ENCODE peak calls at places on chromosomes 12 and 14, in five cellular contexts. A is A549, R is suprapubic skin, W is stomach, S is upper lobe of left lung. H is an unnamed sample.

GRCh38 chr12:42611571-42612257 is 22.2 kb upstream of the PRICKLE1 start:
- DNase-seq in R (no peak), S (no peak), W (no peak), A (no peak), H (no peak)

GRCh38 chr14:52305014-52305413 is 9.1 kb upstream of the PTGER2 start:
- DNase-seq in R (no peak), S (no peak), W (no peak), A (no peak), H (no peak)

GRCh38 chr14:64337901-64338615 is 43.9 kb upstream of the ESR2 start:
- DNase-seq in A (peak), W (peak), S (peak), R (peak), H (no peak)

GRCh38 chr12:57765003-57765697 is 1.7 kb downstream of the CYP27B1 start:
- DNase-seq in R (no peak), A (peak), W (peak), S (peak), H (no peak)

GRCh38 chr12:69935651-69936100 is 110.6 kb downstream of the MYRFL start:
- DNase-seq in A (no peak), R (no peak), W (no peak), S (peak), H (no peak)

GRCh38 chr14:70073924-70074566 is 114.7 kb downstream of the SLC8A3 start:
- DNase-seq in A (peak), W (peak), R (no peak), S (peak), H (no peak)

GRCh38 chr14:51006781-51007211 is 62.5 kb upstream of the PYGL start:
- DNase-seq in W (no peak), A (peak), S (peak), R (peak), H (no peak)

GRCh38 chr14:51776102-51776894 is 84.1 kb upstream of the GNG2 start:
- DNase-seq in R (no peak), A (peak), W (no peak), S (no peak), H (peak)

GRCh38 chr14:52069617-52070431 is 965 bp upstream of the NID2 start:
- DNase-seq in W (no peak), A (no peak), S (no peak), R (peak), H (peak)

DNA sequence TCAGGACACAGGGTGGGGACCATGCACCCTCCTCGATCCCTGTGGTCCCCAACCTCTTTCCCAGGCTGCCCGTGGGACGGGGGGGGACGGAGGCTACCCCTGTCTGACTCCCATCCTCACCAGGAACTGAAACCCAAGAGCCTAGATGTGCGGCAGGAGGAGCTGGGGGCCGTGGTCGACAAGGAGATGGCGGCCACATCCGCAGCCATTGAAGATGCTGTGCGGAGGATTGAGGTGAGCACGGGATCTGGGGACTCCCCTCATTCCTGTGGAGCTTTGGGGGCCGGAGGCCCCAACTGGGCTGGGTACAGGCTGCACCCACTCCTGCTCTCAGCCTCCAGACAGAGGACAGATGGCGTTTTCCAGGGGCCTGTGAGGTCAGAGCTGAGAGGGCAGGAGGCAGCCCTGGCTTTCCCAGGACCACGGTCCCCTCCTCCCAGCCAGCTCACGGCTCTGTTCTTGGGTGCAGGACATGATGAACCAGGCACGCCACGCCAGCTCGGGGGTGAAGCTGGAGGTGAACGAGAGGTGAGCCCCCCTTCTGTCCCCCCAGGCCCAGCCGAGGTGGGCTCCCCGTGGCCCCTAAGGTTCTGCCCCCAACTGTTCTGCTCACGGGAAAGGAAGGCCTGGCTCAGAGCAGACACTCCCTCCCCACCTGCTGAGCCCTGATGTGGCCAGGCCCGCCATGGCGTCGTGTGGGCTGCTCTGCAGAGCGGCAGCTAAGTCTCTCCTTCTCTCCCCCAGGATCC is 24.2 kb downstream of the HIP1R start:
- DNase-seq in A (no peak), W (no peak), S (no peak), R (peak), H (no peak)
- TF ChIP-seq EP300 in A (no peak), W (no peak), S (no peak), R (no peak), H (no peak)

GRCh38 chr12:62931481-62931880 is 3.5 kb downstream of the PPM1H start:
- DNase-seq in A (no peak), W (no peak), S (no peak), R (no peak), H (no peak)

GRCh38 chr12:62930546-62931425 is 4.2 kb downstream of the PPM1H start:
- DNase-seq in A (no peak), S (no peak), R (no peak), W (no peak), H (no peak)

GRCh38 chr12:62933871-62934798 is 815 bp downstream of the PPM1H start:
- DNase-seq in W (peak), A (peak), S (peak), R (no peak), H (no peak)

GRCh38 chr12:62933220-62933870 is 1.6 kb downstream of the PPM1H start:
- DNase-seq in S (peak), A (peak), R (no peak), W (peak), H (peak)

GRCh38 chr12:62934799-62935674 is at the start of gene PPM1H:
- DNase-seq in S (peak), R (peak), W (peak), A (peak), H (peak)
- TF ChIP-seq CTCF in S (peak), R (peak), W (peak), A (peak), H (no peak)

GRCh38 chr14:56795284-56795622 is 15.0 kb downstream of the OTX2 start:
- DNase-seq in R (no peak), A (no peak), W (no peak), S (no peak), H (no peak)
- H3K4me3 ChIP-seq in R (no peak), A (no peak), W (no peak), S (no peak), H (no peak)

GRCh38 chr12:103794814-103795213 is 46.2 kb downstream of the NT5DC3 start:
- DNase-seq in S (no peak), R (no peak), W (no peak), A (no peak), H (no peak)
- TF ChIP-seq EP300 in S (no peak), R (no peak), W (no peak), A (no peak), H (no peak)

GRCh38 chr14:56278383-56278782 is 160.2 kb downstream of the PELI2 start:
- DNase-seq in A (no peak), W (no peak), R (no peak), S (no peak), H (no peak)

GRCh38 chr14:56284641-56285040 is 166.4 kb downstream of the PELI2 start:
- DNase-seq in S (no peak), W (no peak), A (no peak), R (no peak), H (no peak)

GRCh38 chr14:56282179-56282578 is 164.0 kb downstream of the PELI2 start:
- DNase-seq in R (no peak), A (no peak), W (no peak), S (no peak), H (no peak)

DNA sequence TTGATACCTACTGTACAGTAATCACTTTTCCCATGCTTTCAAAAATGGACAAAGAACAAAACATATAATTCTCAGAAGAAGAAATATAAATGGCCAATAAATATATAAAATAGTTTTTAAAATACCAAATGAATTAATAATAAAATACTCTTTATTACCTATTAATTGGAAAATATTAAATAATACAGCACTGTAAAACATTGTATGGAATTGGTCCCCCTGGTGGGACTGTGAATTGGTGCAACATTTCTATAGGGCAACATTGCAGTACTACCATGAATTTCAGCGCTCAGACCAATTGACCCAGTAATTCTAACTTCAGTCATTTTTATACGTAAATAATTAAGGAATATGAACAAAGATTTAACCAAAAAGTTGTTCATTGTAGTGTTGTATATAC is 162.6 kb downstream of the PELI2 start:
- DNase-seq in R (no peak), A (peak), W (no peak), S (no peak), H (no peak)
- TF ChIP-seq CTCF in R (no peak), A (no peak), W (no peak), S (no peak), H (no peak)

GRCh38 chr12:49483621-49484020 is 55.2 kb upstream of the KCNH3 start:
- DNase-seq in A (no peak), R (no peak), S (no peak), W (no peak), H (no peak)
- H3K4me3 ChIP-seq in A (no peak), R (no peak), S (no peak), W (no peak), H (no peak)

DNA sequence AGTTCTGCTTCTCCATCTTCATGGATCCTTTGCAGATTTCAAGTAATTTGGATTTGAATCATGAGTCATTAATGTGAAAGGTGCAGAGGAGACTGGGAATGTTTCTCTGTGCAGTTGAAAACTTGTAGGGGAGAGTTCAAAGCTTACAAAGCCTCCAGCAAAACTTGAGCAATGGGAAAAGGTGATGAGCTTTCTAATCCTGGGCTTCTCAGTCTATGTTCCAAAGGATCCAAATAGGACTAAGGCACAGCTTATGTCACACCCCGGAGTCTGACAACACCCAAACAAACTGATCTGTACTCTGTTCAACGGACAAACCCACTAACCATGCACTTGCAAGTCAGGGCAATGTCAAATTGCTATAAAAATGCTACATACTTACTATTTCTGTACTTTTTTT is 134.8 kb downstream of the DUSP6 start:
- DNase-seq in A (no peak), R (no peak), W (no peak), S (no peak), H (no peak)
- TF ChIP-seq EP300 in A (no peak), R (no peak), W (no peak), S (no peak), H (no peak)

GRCh38 chr12:16120027-16120426 is 157.5 kb downstream of the SLC15A5 start:
- DNase-seq in A (no peak), R (no peak), S (no peak), W (no peak), H (no peak)
- TF ChIP-seq CTCF in A (no peak), R (no peak), S (no peak), W (no peak), H (no peak)

H was measured in ovary.